ENCODE peak calls at places on chromosomes 6 and 20, in four cellular contexts. G, M, X and K are unnamed samples.

GRCh38 chr6:118812972-118813371 is 81.0 kb upstream of the ASF1A start:
- DNase-seq in G (no peak), M (no peak), X (no peak), K (peak)

GRCh38 chr6:136599324-136600011 is 49.2 kb upstream of the MAP7 start:
- DNase-seq in G (no peak), M (no peak), X (no peak), K (peak)

GRCh38 chr20:32924781-32925180 is 66.1 kb downstream of the EFCAB8 start:
- DNase-seq in G (no peak), X (no peak), M (no peak), K (no peak)

GRCh38 chr20:31922181-31922580 is 29.7 kb downstream of the PDRG1 start:
- DNase-seq in X (no peak), G (no peak), M (no peak), K (no peak)

GRCh38 chr20:31542201-31542842 is 28.1 kb downstream of the HM13 start:
- DNase-seq in M (no peak), X (no peak), G (no peak), K (no peak)

GRCh38 chr6:105781248-105781647 is 304.9 kb upstream of the PRDM1 start:
- DNase-seq in M (peak), G (no peak), X (no peak), K (no peak)

GRCh38 chr6:53330137-53330536 is 18.6 kb downstream of the ELOVL5 start:
- DNase-seq in G (no peak), M (no peak), X (no peak), K (no peak)

GRCh38 chr6:150876598-150876997 is 11.1 kb downstream of the MTHFD1L start:
- DNase-seq in M (no peak), X (no peak), G (no peak), K (peak)

GRCh38 chr6:1123976-1124375 is 187.9 kb upstream of the FOXQ1 start:
- DNase-seq in X (no peak), G (no peak), M (no peak), K (no peak)

GRCh38 chr6:119493980-119494379 is 144.4 kb upstream of the MAN1A1 start:
- DNase-seq in X (no peak), M (no peak), G (no peak), K (no peak)

GRCh38 chr20:16554766-16555543 is 18.3 kb downstream of the KIF16B start:
- DNase-seq in M (no peak), X (no peak), G (no peak), K (no peak)

GRCh38 chr20:16551601-16552419 is 21.4 kb downstream of the KIF16B start:
- DNase-seq in M (no peak), G (no peak), X (no peak), K (peak)

GRCh38 chr20:16553161-16553560 is 20.1 kb downstream of the KIF16B start:
- DNase-seq in X (no peak), M (no peak), G (no peak), K (no peak)

GRCh38 chr20:16555754-16556153 is 17.5 kb downstream of the KIF16B start:
- DNase-seq in G (no peak), X (no peak), M (no peak), K (no peak)

DNA sequence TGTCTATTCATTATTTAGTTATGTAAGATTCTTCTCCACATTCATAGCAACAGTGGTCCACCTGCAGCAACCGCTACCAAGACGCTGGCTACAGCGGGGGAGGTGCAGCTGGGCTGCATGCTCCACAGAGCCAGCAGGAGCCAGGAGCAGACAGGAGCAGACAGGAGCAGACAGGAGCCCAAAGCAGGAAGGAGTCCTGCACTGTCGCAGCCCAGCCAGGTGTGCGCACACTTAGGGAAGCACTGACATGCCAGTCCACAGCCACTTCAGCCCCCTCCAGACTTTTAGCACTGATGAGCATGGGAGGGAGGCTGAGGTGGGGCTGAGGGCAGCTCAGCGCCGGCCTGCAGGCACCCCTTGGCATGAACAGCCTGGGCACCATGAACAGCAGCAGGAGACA is 19.6 kb downstream of the KIF16B start:
- DNase-seq in X (no peak), M (no peak), G (no peak), K (no peak)
- TF ChIP-seq CHD1 in X (no peak), M (no peak), G (no peak), K (no peak)

DNA sequence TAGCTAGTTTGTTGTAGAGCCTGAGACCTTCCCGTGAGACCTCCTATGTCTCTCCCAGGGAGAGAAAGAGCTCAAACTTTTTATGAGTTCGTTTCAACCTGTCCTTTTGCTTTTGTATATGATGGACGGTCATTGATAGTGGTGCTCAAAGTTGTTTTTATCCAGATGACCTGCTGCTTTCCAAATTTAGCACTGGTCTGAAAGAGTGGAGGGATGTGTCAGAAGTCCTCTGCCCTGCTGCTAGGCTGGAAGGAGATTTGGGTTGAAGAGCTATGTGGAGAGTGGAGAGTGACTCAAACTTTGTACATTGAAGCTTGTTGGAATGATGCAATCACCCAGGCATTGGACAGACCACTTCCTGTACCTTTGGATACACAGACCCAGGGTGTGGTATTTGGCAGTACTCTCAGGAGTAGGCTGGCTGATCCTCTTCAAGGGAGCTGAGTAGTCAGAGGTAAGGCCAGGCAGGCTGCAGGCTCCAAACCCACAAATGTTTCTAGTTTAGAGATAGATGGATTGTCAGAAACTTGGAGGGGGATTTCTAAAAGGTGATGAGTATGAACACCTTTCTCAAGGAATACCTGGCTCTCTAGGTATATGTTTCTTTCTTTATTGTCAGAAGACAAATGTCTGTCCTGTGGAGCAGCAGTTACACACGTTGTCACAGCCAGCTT is 49.4 kb upstream of the RREB1 start:
- DNase-seq in M (peak), X (no peak), G (no peak), K (peak)
- TF ChIP-seq CHD1 in M (no peak), X (no peak), G (no peak), K (no peak)

GRCh38 chr20:18055261-18055660 is 2.5 kb downstream of the OVOL2 start:
- DNase-seq in G (no peak), X (no peak), M (no peak), K (no peak)
- TF ChIP-seq CHD1 in G (no peak), X (no peak), M (no peak), K (no peak)

GRCh38 chr6:122322824-122323223 is 76.6 kb upstream of the HSF2 start:
- DNase-seq in X (no peak), G (no peak), M (no peak), K (peak)

DNA sequence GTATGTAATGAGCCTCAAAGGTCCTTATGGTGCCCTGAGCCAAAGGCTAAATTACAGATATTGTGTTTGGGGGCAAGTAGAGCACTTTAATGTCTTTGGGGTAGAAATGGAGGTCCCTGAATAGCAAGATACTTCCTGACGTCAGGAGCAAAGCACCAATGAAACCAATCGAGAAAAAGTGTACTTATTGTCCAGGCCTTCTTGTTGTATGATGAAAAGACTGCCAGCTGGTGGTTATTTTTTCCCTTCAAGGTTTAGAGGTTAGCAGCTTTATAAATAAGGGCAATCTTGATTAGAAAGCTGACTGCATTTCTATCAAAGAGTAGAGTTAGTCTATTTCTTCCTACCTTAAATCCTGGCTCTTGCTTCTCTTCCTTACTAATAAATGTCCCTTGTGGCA is 76.1 kb upstream of the HSF2 start:
- DNase-seq in M (no peak), G (no peak), X (no peak), K (no peak)
- TF ChIP-seq CHD1 in M (no peak), G (no peak), X (no peak), K (no peak)

DNA sequence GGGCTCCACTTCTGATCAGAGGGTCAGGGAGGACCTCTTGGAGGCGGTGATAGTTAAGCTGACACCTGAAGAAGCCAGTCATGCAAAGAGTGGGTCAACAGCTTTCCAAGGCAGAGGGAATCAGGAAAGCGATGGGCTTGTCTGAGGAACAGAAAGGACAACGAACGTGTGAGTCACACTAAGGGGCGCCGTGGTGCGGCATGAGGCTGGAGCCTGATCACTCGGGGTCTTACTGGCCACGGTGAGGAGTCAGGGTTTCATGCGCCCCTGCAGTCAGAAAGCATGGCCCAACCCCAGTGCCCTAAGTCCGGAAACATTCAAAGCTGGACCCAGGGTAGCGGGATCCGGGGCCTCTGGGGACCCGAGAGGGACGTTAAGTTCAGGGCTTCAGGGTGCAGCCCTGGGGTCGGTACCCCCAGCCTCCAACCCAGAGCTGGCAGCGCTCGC is 50.5 kb upstream of the SLC32A1 start:
- DNase-seq in G (no peak), X (no peak), M (peak), K (no peak)
- TF ChIP-seq CHD1 in G (no peak), X (no peak), M (no peak), K (no peak)

DNA sequence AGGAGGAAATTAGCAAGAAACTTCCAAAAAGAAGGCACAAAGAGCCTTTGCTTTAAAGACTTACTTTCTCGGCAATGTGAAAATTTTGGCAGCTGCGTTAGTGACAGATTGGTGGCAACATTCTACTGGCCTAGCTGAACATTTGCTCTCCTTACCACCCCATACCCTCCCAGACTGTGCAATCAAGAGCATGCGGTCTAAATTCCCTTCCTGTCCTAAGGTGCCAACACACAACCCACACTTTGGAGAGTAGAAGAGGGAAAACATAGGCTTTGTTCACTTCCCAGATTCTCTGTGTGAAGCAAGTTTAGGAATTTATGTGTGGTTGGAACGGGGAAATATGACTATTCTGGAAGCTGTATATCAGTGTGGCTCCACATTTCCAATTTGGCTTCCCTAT is 29.8 kb upstream of the NEDD9 start:
- DNase-seq in X (no peak), M (no peak), G (no peak), K (no peak)
- TF ChIP-seq CHD1 in X (no peak), M (no peak), G (no peak), K (no peak)

DNA sequence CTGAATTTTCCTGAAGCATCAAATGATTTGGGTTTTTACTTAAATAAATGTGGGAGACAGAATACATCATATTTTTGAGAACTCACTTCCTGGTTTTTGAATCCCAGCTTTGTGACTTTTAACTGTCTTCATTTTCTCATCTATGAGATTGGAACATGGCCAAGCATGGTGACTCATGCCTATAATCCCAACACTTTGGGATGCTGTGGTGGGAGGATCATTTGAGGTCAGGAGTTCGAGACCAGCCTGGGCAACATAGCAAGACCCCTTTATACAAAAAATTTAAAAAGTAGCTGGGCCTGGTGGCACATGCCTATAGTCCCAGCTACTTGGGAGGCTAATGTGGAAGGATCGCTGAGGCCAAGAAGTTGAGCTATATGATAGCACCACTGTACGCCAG is 122.3 kb downstream of the QKI start:
- DNase-seq in X (no peak), M (no peak), G (no peak), K (peak)
- TF ChIP-seq CHD1 in X (no peak), M (no peak), G (no peak), K (no peak)

DNA sequence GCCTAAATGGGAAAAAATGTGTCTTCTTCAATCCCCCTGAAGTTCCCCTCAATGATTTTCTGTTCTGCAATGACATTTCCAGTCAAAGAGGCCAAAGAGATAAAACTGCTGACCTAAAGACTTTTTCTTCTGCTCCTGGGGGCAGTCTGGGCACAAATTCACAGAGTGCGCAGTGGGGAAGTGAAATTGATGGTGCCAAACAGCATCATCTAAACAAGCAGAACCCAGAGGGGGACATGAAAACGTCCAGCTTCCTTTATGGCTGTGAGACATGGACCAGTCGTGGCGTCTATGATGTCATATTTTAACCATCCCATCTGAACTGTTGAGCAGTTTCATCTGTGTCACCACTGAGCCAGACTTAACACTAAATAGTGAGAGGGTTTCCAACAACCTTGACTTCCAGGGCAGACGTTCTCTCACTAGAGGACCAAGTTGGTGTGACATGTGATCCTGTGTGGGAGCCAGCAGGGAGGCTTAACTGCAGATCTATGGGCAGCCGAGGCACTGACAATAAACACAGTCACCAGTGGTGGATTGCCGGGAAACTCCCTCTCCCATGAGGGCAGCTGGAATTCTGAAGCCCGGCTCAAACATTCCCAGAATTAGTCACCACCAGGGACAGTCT is 12.4 kb downstream of the SCML4 start:
- DNase-seq in G (no peak), X (no peak), M (no peak), K (peak)
- TF ChIP-seq CHD1 in G (no peak), X (no peak), M (no peak), K (no peak)

GRCh38 chr20:63045401-63045800 is 38.6 kb upstream of the BHLHE23 start:
- DNase-seq in X (no peak), M (no peak), G (no peak), K (no peak)

GRCh38 chr20:63042448-63043071 is 35.8 kb upstream of the BHLHE23 start:
- DNase-seq in G (peak), X (no peak), M (no peak), K (no peak)

GRCh38 chr20:63043348-63044203 is 36.8 kb upstream of the BHLHE23 start:
- DNase-seq in X (no peak), G (no peak), M (no peak), K (no peak)

GRCh38 chr20:63044605-63045004 is 37.8 kb upstream of the BHLHE23 start:
- DNase-seq in X (no peak), G (no peak), M (no peak), K (no peak)

DNA sequence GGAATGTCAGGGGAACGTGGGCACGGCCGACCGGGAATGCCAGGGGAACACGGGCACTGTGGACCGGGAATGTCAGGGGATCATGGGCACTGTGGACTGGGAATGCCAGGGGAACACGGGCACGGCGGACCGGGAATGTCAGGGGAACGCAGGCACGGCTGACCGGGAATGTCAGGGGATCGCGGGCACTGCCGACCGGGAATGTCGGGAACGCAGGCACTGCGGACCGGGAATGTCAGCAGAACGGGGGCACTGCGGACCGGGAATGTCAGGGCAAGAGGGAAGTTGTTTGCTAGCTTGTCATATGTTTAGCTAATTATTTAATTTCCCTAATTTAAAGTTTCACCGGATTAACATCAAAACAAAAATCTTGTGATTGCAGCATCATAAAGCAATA is 37.4 kb upstream of the BHLHE23 start:
- DNase-seq in M (no peak), X (no peak), G (no peak), K (no peak)
- TF ChIP-seq CHD1 in M (no peak), X (no peak), G (no peak), K (no peak)

DNA sequence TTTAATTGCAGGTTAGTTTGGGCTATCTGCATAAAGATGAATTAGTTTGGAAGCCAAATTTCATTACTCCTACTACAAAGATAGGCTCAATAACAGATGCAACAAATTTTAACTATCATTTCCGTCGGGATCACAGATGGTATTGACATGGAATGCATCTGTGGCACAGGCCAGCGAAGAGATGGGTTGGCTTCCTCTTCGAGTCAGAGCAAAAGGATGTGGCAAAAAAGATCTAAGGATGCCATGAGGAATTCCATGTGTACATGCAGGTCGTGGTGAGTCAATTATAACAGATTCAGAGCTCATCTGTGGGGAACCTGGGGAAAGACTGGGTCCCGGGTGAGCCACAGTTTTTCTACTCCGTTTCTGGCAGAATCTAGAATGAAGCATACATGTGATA is 83.0 kb upstream of the CITED2 start:
- DNase-seq in M (no peak), X (no peak), G (no peak), K (peak)
- TF ChIP-seq CHD1 in M (no peak), X (no peak), G (no peak), K (no peak)